ENCODE peak calls at places on chromosomes 3 and 15, in seven cellular contexts. N, S, J, M, F, P and Y are unnamed samples.

GRCh38 chr3:68941055-68941454 is 8.7 kb upstream of the TAFA4 start:
- DNase-seq in N (no peak), S (no peak), J (no peak), M (no peak), F (no peak), P (no peak), Y (no peak)

GRCh38 chr3:127136024-127136600 is 56.8 kb upstream of the PRR23E start:
- DNase-seq in N (no peak), S (no peak), J (no peak), M (no peak), F (no peak), P (no peak), Y (no peak)

GRCh38 chr3:98991393-98991792 is 89.9 kb upstream of the DCBLD2 start:
- DNase-seq in N (no peak), S (peak; percentile 11), J (no peak), M (no peak), F (no peak), P (no peak), Y (no peak)

GRCh38 chr3:197749315-197749600 is 425 bp upstream of the FYTTD1 start:
- DNase-seq in N (no peak), S (peak; percentile 76), J (peak; percentile 39), M (no peak), F (peak; percentile 80), P (no peak), Y (no peak)

GRCh38 chr15:31434418-31435255 is 108.0 kb downstream of the KLF13 start:
- DNase-seq in N (peak; percentile 47), S (peak; percentile 11), J (peak; percentile 63), M (peak; percentile 70), F (peak; percentile 79), P (peak; percentile 81), Y (no peak)

GRCh38 chr3:40584625-40585189 is 59.9 kb downstream of the ZNF621 start:
- DNase-seq in N (peak; percentile 77), S (peak; percentile 87), J (peak; percentile 87), M (peak; percentile 91), F (peak; percentile 70), P (peak; percentile 52), Y (peak; percentile 90)

GRCh38 chr3:159854500-159855124 is 134.0 kb upstream of the IL12A start:
- DNase-seq in N (no peak), S (no peak), J (no peak), M (peak; percentile 78), F (no peak), P (no peak), Y (no peak)

GRCh38 chr3:133413166-133414020 is 13.5 kb downstream of the BFSP2 start:
- DNase-seq in N (no peak), S (no peak), J (no peak), M (no peak), F (no peak), P (no peak), Y (no peak)

GRCh38 chr3:71031914-71032521 is 551.5 kb downstream of the FOXP1 start:
- DNase-seq in N (no peak), S (no peak), J (no peak), M (peak; percentile 47), F (no peak), P (no peak), Y (no peak)

GRCh38 chr15:101559938-101560337 is 70.4 kb upstream of the PCSK6 start:
- DNase-seq in N (no peak), S (no peak), J (no peak), M (no peak), F (no peak), P (no peak), Y (peak; percentile 59)

GRCh38 chr15:57861039-57861638 is 154.6 kb downstream of the POLR2M start:
- DNase-seq in N (no peak), S (peak; percentile 76), J (no peak), M (no peak), F (peak; percentile 37), P (no peak), Y (no peak)

GRCh38 chr3:170868577-170869239 is 1.3 kb downstream of the RPL22L1 start:
- DNase-seq in N (no peak), S (no peak), J (no peak), M (no peak), F (no peak), P (no peak), Y (no peak)

GRCh38 chr3:170866499-170866898 is 3.5 kb downstream of the RPL22L1 start:
- DNase-seq in N (no peak), S (no peak), J (no peak), M (no peak), F (no peak), P (no peak), Y (no peak)

GRCh38 chr3:170869240-170869592 is 779 bp downstream of the RPL22L1 start:
- DNase-seq in N (no peak), S (no peak), J (no peak), M (no peak), F (peak; percentile 7), P (no peak), Y (no peak)

GRCh38 chr3:170867143-170867542 is 2.9 kb downstream of the RPL22L1 start:
- DNase-seq in N (no peak), S (no peak), J (no peak), M (no peak), F (no peak), P (no peak), Y (no peak)

DNA sequence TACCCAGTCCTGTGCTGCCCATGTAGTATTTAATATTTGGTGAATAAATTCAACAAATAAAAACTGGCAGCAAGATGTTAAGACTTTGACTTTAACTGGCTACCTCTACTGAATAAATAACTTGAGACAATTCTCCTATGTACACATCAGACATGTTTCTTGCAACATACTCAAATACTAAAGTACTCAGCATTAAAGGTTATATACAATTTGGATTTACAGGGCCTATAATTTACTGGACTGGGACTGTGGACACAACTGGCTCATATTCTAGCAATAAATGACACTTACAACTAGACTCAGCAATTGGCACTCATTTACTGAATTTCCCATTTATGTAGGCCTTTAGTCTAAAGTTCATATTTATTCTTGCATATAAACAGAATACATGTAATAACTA is 2.4 kb downstream of the RPL22L1 start:
- DNase-seq in N (no peak), S (no peak), J (no peak), M (no peak), F (no peak), P (no peak), Y (no peak)
- H3K4me3 ChIP-seq in N (no peak overlapping the region), S (peak overlapping the region; percentile 78), J (peak overlapping the region; percentile 72), M (peak overlapping the region; percentile 82), F (no peak overlapping the region), P (no peak overlapping the region), Y (no peak overlapping the region)

GRCh38 chr15:83107841-83108181 is 366 bp downstream of the TM6SF1 start:
- DNase-seq in N (no peak), S (no peak), J (no peak), M (peak; percentile 59), F (no peak), P (no peak), Y (no peak)
- H3K4me3 ChIP-seq in N (peak overlapping the region; percentile 51), S (peak overlapping the region; percentile 78), J (peak overlapping the region; percentile 57), M (peak overlapping the region; percentile 90), F (no peak overlapping the region), P (peak overlapping the region; percentile 41), Y (peak overlapping the region; percentile 73)

DNA sequence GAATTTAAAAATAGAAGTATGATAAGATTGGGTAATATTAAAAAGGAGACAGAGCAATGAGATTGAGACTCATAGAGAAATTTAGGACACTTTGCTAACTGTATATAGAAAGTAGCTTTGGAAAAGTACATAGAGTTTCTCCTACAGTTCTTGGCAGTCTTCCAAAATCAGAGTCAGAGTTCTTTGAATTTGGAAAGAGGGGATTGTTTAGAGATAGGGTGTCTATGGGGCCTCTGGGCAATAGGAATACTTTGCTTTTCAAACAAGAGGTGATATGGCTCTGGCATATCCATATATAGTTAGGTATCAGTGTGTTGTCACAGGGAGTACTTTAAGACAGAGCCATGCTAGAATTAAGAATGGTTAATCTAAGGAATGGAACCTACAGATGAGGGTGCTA is 477.1 kb upstream of the KCNMB2 start:
- DNase-seq in N (no peak), S (no peak), J (no peak), M (no peak), F (no peak), P (no peak), Y (no peak)
- H3K4me3 ChIP-seq in N (no peak overlapping the region), S (no peak overlapping the region), J (no peak overlapping the region), M (no peak overlapping the region), F (no peak overlapping the region), P (no peak overlapping the region), Y (no peak overlapping the region)

GRCh38 chr15:74842581-74843444 is at the start of gene ULK3:
- DNase-seq in N (peak; percentile 81), S (peak; percentile 98), J (peak; percentile 93), M (peak; percentile 97), F (peak; percentile 94), P (peak; percentile 92), Y (peak; percentile 92)
- H3K4me3 ChIP-seq in N (peak within 1 kb of the TSS; percentile 87), S (peak within 1 kb of the TSS; percentile 97), J (peak within 1 kb of the TSS; percentile 78), M (peak within 1 kb of the TSS; percentile 72), F (peak within 1 kb of the TSS; percentile 81), P (peak within 1 kb of the TSS; percentile 97), Y (peak within 1 kb of the TSS; percentile 100)

GRCh38 chr15:93135459-93135858 is 46.4 kb upstream of the RGMA start:
- DNase-seq in N (no peak), S (no peak), J (no peak), M (no peak), F (no peak), P (no peak), Y (no peak)
- H3K4me3 ChIP-seq in N (no peak overlapping the region), S (no peak overlapping the region), J (no peak overlapping the region), M (no peak overlapping the region), F (no peak overlapping the region), P (no peak overlapping the region), Y (no peak overlapping the region)

GRCh38 chr3:94026623-94027022 is 1.8 kb downstream of the STX19 start:
- DNase-seq in N (no peak), S (no peak), J (no peak), M (no peak), F (no peak), P (no peak), Y (no peak)

GRCh38 chr3:94024385-94024784 is 4.0 kb downstream of the STX19 start:
- DNase-seq in N (no peak), S (no peak), J (no peak), M (no peak), F (no peak), P (no peak), Y (no peak)

GRCh38 chr3:94032187-94032586 is 3.8 kb upstream of the STX19 start:
- DNase-seq in N (no peak), S (no peak), J (no peak), M (no peak), F (no peak), P (no peak), Y (no peak)

DNA sequence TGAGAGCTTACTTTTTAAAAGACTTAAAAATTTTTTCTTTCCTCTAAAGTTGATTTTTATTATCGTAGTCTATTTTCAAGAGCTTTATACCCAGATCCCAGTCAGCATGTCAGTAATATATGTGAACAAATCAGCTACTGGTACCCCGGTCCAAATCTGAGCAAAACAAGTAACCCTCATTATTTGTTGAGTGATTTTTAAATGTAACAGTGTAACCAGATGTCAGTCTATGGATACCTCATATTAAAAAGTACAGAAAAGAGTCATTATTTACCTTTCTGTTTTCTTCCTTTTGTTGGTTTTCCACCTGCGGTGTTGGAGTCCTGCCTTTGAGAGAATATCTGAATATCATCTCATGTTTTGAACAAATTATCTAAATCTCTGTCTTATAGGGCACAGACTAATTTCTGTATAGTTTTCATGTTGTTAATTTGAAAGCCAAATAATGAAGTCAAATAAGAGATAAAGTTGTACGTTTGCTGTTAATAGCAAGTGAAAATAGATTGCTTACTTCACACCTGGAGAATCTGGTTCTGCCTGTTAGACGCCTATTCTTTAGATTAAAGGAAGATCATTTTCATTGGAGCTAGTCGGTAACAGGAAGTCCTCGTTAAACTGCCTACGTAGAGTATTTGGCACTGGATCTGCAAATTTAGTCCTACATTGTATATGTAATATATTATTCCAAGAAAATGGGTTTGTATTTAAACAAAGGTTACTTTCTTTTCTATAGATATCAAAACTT is at the start of gene STX19:
- DNase-seq in N (no peak), S (peak; percentile 21), J (no peak), M (no peak), F (no peak), P (no peak), Y (no peak)
- H3K4me3 ChIP-seq in N (no peak within 1 kb of the TSS), S (no peak within 1 kb of the TSS), J (peak within 1 kb of the TSS; percentile 29), M (no peak within 1 kb of the TSS), F (no peak within 1 kb of the TSS), P (no peak within 1 kb of the TSS), Y (no peak within 1 kb of the TSS)

GRCh38 chr3:112358311-112358780 is 25.4 kb downstream of the CD200 start:
- DNase-seq in N (no peak), S (no peak), J (no peak), M (no peak), F (no peak), P (no peak), Y (no peak)
- H3K4me3 ChIP-seq in N (no peak overlapping the region), S (no peak overlapping the region), J (peak overlapping the region; percentile 3), M (peak overlapping the region; percentile 46), F (no peak overlapping the region), P (no peak overlapping the region), Y (peak overlapping the region; percentile 42)